ENCODE peak calls at places on chromosome 9, in ten cellular contexts. B is CD8-positive, alpha-beta T cell; L is GM23338; V is GM23248; N is psoas muscle; P is mammary epithelial cell; C is IMR-90; J is esophagus squamous epithelium; U is A549; R is aorta. S is an unnamed sample.

GRCh38 chr9:120478208-120478607 is 101.8 kb downstream of the CDK5RAP2 start:
- DNase-seq in J (no peak), U (peak; percentile 16), R (no peak), V (peak; percentile 23), P (no peak), C (peak; percentile 32), N (no peak), B (no peak), L (no peak), S (no peak)

GRCh38 chr9:135214054-135214640 is 126.7 kb downstream of the OLFM1 start:
- DNase-seq in R (peak; percentile 34), P (no peak), V (no peak), C (no peak), U (no peak), J (no peak), N (peak; percentile 32), B (no peak), L (no peak), S (no peak)

GRCh38 chr9:38066907-38067610 is 2.0 kb downstream of the SHB start:
- DNase-seq in N (peak; percentile 65), B (no peak), P (peak; percentile 45), V (peak; percentile 63), L (peak; percentile 45), C (no peak), J (no peak), R (peak; percentile 81), U (no peak), S (no peak)

GRCh38 chr9:134560654-134561053 is 80.9 kb upstream of the COL5A1 start:
- DNase-seq in L (no peak), P (no peak), N (no peak), R (no peak), C (no peak), J (no peak), V (no peak), B (no peak), U (no peak), S (no peak)

GRCh38 chr9:118595719-118596305 is 773.4 kb downstream of the BRINP1 start:
- DNase-seq in B (no peak), J (no peak), V (peak; percentile 76), R (no peak), P (peak; percentile 60), C (no peak), L (peak; percentile 82), N (no peak), U (peak; percentile 65), S (no peak)

GRCh38 chr9:132183134-132183533 is 21.3 kb downstream of the NTNG2 start:
- DNase-seq in B (no peak), V (no peak), C (no peak), N (no peak), L (no peak), R (no peak), P (no peak), J (no peak), U (no peak), S (no peak)

GRCh38 chr9:82553654-82554366 is 509.1 kb downstream of the RASEF start:
- DNase-seq in U (no peak), V (peak; percentile 23), N (no peak), R (no peak), J (no peak), P (peak; percentile 61), L (no peak), B (no peak), C (peak; percentile 5), S (no peak)

GRCh38 chr9:70924905-70925547 is 196.4 kb downstream of the TRPM3 start:
- DNase-seq in C (peak; percentile 84), U (peak; percentile 65), B (no peak), V (peak; percentile 93), N (no peak), R (no peak), L (peak; percentile 83), P (peak; percentile 75), J (no peak), S (no peak)

GRCh38 chr9:4016789-4017188 is 283.1 kb downstream of the GLIS3 start:
- DNase-seq in U (no peak), J (no peak), C (no peak), N (no peak), V (no peak), L (no peak), B (no peak), R (no peak), P (no peak), S (no peak)

GRCh38 chr9:77019010-77019809 is at the start of gene FOXB2:
- DNase-seq in U (no peak), P (no peak), C (no peak), J (no peak), N (no peak), V (no peak), R (peak; percentile 56), L (peak; percentile 70), B (no peak), S (no peak)

DNA sequence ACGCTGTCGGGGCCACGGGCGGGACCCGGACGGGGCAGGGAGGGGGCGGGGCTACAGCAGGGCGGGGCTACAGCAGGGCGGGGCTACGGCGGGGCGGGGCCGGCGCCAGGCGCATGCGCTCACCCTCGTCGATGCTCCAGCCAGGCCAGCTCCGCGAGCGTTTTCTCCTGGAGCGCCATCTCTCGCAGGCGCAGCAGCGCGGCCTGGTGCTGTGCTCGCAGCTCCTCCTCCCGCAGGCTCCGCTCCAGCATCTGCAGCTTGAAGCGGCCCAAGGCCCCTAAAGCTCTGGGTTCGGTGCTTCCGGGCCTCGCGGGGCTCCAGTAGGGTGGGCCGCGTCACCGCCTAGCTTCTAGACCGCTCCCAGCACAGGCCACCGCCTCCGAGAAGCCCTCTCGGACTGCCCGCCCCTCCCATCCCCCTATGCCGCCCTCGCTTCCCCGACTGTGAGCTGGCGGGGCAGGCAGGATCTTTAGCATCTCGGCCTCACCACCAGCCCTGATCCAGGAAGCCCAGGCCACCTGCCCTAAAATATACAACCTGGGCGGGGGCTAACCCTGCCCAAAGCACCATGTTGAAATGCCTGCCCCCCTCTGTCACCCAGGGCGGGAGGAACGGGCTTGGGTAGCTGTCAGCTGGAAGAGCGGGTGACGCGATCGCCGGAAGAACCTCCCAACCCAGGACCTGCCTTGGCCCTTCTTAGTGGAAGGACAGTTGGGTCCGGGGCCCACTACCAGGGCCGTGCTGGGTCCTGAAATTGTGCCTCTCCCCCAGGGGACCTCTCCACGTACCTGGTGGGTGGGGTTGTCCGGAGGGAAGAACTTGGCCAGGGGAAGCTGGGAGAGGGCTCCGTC is 21.9 kb upstream of the QSOX2 start:
- DNase-seq in V (peak; percentile 94), P (peak; percentile 66), R (peak; percentile 90), B (peak; percentile 80), J (peak; percentile 26), L (peak; percentile 85), C (peak; percentile 78), N (peak; percentile 88), U (peak; percentile 85), S (peak; percentile 79)
- H3K27ac ChIP-seq in V (no peak overlapping the region), P (no peak overlapping the region), R (no peak overlapping the region), B (peak overlapping the region; percentile 51), J (peak overlapping the region; percentile 44), L (no peak overlapping the region), C (peak overlapping the region; percentile 41), N (no peak overlapping the region), U (peak overlapping the region; percentile 86), S (peak overlapping the region; percentile 45)

GRCh38 chr9:113558632-113559502 is 95.3 kb downstream of the RGS3 start:
- DNase-seq in L (no peak), N (peak; percentile 83), P (no peak), R (peak; percentile 93), J (no peak), C (peak; percentile 82), V (peak; percentile 78), U (no peak), B (no peak), S (peak; percentile 50)

GRCh38 chr9:113560621-113560915 is 97.0 kb downstream of the RGS3 start:
- DNase-seq in N (no peak), B (no peak), C (no peak), R (peak; percentile 21), L (no peak), U (no peak), J (no peak), V (no peak), P (no peak), S (no peak)

GRCh38 chr9:113562653-113563381 is 99.3 kb downstream of the RGS3 start:
- DNase-seq in L (no peak), N (peak; percentile 22), V (no peak), P (no peak), C (no peak), B (no peak), U (no peak), J (no peak), R (peak; percentile 9), S (no peak)

GRCh38 chr9:113556877-113557593 is 93.5 kb downstream of the RGS3 start:
- DNase-seq in U (peak; percentile 27), L (no peak), P (no peak), V (peak; percentile 66), C (peak; percentile 71), R (peak; percentile 7), N (no peak), J (no peak), B (no peak), S (no peak)

GRCh38 chr9:113559834-113560620 is 96.5 kb downstream of the RGS3 start:
- DNase-seq in U (no peak), J (no peak), C (no peak), N (peak; percentile 46), B (no peak), P (no peak), R (peak; percentile 37), V (no peak), L (no peak), S (no peak)
- H3K27ac ChIP-seq in U (no peak overlapping the region), J (no peak overlapping the region), C (no peak overlapping the region), N (no peak overlapping the region), B (no peak overlapping the region), P (no peak overlapping the region), R (no peak overlapping the region), V (no peak overlapping the region), L (no peak overlapping the region), S (peak overlapping the region; percentile 13)

DNA sequence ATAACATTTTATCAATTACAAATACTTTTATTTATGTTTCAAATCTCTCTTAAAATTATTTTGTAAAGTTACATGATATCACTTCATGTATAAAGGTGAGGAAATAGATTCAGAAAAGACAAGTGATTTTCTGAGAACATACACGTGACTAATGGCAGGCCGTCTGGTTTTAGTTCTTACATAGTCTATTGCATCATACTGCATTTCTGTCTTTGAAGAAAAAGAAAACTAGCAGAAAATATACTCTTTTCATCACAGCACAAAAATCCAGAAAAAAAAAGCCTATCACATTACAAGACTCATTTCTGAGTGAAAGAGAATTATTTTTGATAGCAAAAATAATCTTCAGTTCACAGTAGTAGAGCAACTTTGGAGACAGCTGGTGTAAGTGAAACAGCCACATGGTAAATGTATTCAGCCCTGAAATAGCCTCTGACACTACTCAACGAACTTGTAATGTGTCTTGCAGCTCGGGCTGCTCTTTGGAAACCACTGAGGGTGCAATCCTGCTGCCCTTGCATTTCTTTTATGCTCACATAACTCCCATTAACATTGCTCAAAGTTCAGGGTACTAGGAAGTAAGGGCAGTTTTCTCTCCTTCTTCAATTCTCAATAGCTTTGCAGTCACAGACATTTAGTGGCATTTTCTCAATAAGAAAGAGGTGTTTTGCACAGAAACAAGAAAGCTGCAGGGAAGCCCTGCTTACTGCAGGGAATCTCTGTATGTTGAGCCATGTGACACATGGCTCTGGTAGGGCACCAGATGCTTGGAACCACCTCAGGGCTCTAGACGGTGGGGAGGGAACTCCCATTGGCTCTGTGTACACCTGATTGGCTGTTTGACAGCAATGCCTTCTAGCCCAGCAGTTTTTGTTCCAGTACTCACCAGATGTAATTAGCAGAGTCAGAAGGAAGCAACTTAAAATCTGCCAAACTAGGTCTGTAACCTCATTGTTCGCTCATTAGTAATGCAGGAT is 845.3 kb upstream of the PTPRD start:
- DNase-seq in L (peak; percentile 32), P (no peak), V (no peak), N (no peak), R (no peak), B (no peak), C (no peak), J (no peak), U (no peak), S (no peak)
- H3K27ac ChIP-seq in L (no peak overlapping the region), P (no peak overlapping the region), V (no peak overlapping the region), N (no peak overlapping the region), R (no peak overlapping the region), B (no peak overlapping the region), C (no peak overlapping the region), J (no peak overlapping the region), U (no peak overlapping the region), S (no peak overlapping the region)

GRCh38 chr9:127990539-127990938 is 9.8 kb upstream of the EEIG1 start:
- DNase-seq in C (no peak), R (no peak), P (no peak), L (no peak), V (no peak), U (no peak), N (no peak), J (no peak), B (no peak), S (no peak)
- H3K27ac ChIP-seq in C (no peak overlapping the region), R (no peak overlapping the region), P (no peak overlapping the region), L (no peak overlapping the region), V (no peak overlapping the region), U (peak overlapping the region; percentile 69), N (no peak overlapping the region), J (peak overlapping the region; percentile 68), B (no peak overlapping the region), S (no peak overlapping the region)

S was measured in substantia nigra.